ENCODE peak calls at places on chromosomes 5 and 9, in ten cellular contexts. One of them, this sample, is unnamed.

GRCh38 chr5:42500003-42500599 is 76.9 kb downstream of the GHR start:
- DNase-seq in AG04449: no peak
- DNase-seq in frontal cortex: no peak
- DNase-seq in chondrocyte: no peak
- DNase-seq in iris pigment epithelial cell: no peak
- DNase-seq in WTC11: no peak
- DNase-seq in left colon: no peak
- DNase-seq in SW480: no peak
- DNase-seq in left cardiac atrium: no peak
- DNase-seq in HFFc6: no peak
- DNase-seq in this sample: no peak

GRCh38 chr5:15234366-15234765 is 265.6 kb upstream of the FBXL7 start:
- DNase-seq in frontal cortex: no peak
- DNase-seq in left cardiac atrium: no peak
- DNase-seq in WTC11: no peak
- DNase-seq in iris pigment epithelial cell: peak; percentile 27
- DNase-seq in chondrocyte: no peak
- DNase-seq in AG04449: no peak
- DNase-seq in HFFc6: no peak
- DNase-seq in SW480: no peak
- DNase-seq in left colon: no peak
- DNase-seq in this sample: no peak

GRCh38 chr9:35748858-35749514 is at the start of the genes GBA2 and RGP1:
- DNase-seq in left colon: peak; percentile 91
- DNase-seq in SW480: peak; percentile 82
- DNase-seq in HFFc6: peak; percentile 52
- DNase-seq in iris pigment epithelial cell: peak; percentile 61
- DNase-seq in AG04449: no peak
- DNase-seq in left cardiac atrium: peak; percentile 89
- DNase-seq in WTC11: peak; percentile 83
- DNase-seq in chondrocyte: no peak
- DNase-seq in frontal cortex: peak; percentile 86
- DNase-seq in this sample: peak; percentile 84

GRCh38 chr9:92712767-92713166 is 42.8 kb upstream of the IPPK start:
- DNase-seq in left cardiac atrium: no peak
- DNase-seq in frontal cortex: no peak
- DNase-seq in iris pigment epithelial cell: no peak
- DNase-seq in left colon: peak; percentile 10
- DNase-seq in HFFc6: no peak
- DNase-seq in AG04449: no peak
- DNase-seq in chondrocyte: no peak
- DNase-seq in WTC11: no peak
- DNase-seq in SW480: no peak
- DNase-seq in this sample: no peak

GRCh38 chr5:175479125-175479881 is 943 bp downstream of the SFXN1 start:
- DNase-seq in chondrocyte: no peak
- DNase-seq in left colon: peak; percentile 65
- DNase-seq in WTC11: no peak
- DNase-seq in AG04449: no peak
- DNase-seq in left cardiac atrium: no peak
- DNase-seq in frontal cortex: no peak
- DNase-seq in SW480: peak; percentile 4
- DNase-seq in iris pigment epithelial cell: no peak
- DNase-seq in HFFc6: no peak
- DNase-seq in this sample: no peak

GRCh38 chr5:143842920-143843319 is 31.0 kb downstream of the HMHB1 start:
- DNase-seq in left cardiac atrium: no peak
- DNase-seq in WTC11: no peak
- DNase-seq in AG04449: no peak
- DNase-seq in HFFc6: peak; percentile 24
- DNase-seq in SW480: no peak
- DNase-seq in frontal cortex: no peak
- DNase-seq in chondrocyte: no peak
- DNase-seq in left colon: no peak
- DNase-seq in iris pigment epithelial cell: no peak
- DNase-seq in this sample: no peak

GRCh38 chr5:170478306-170478705 is 25.5 kb upstream of the KCNIP1 start:
- DNase-seq in left cardiac atrium: no peak
- DNase-seq in iris pigment epithelial cell: no peak
- DNase-seq in WTC11: no peak
- DNase-seq in SW480: no peak
- DNase-seq in chondrocyte: no peak
- DNase-seq in left colon: no peak
- DNase-seq in AG04449: no peak
- DNase-seq in HFFc6: no peak
- DNase-seq in frontal cortex: no peak
- DNase-seq in this sample: no peak

GRCh38 chr9:94681508-94681907 is 42.2 kb upstream of the FBP1 start:
- DNase-seq in left cardiac atrium: peak; percentile 84
- DNase-seq in left colon: peak; percentile 60
- DNase-seq in HFFc6: peak; percentile 70
- DNase-seq in WTC11: peak; percentile 68
- DNase-seq in AG04449: no peak
- DNase-seq in chondrocyte: no peak
- DNase-seq in SW480: peak; percentile 70
- DNase-seq in iris pigment epithelial cell: peak; percentile 75
- DNase-seq in frontal cortex: peak; percentile 63
- DNase-seq in this sample: peak; percentile 76

GRCh38 chr5:151094054-151094858 is 13.4 kb upstream of the TNIP1 start:
- DNase-seq in SW480: no peak
- DNase-seq in left cardiac atrium: no peak
- DNase-seq in HFFc6: no peak
- DNase-seq in left colon: peak; percentile 76
- DNase-seq in chondrocyte: no peak
- DNase-seq in AG04449: no peak
- DNase-seq in frontal cortex: no peak
- DNase-seq in WTC11: no peak
- DNase-seq in iris pigment epithelial cell: peak; percentile 49
- DNase-seq in this sample: no peak

GRCh38 chr9:98034593-98035546 is 21.7 kb upstream of the NANS start:
- DNase-seq in WTC11: peak; percentile 93
- DNase-seq in AG04449: no peak
- DNase-seq in frontal cortex: peak; percentile 73
- DNase-seq in SW480: peak; percentile 40
- DNase-seq in left cardiac atrium: peak; percentile 89
- DNase-seq in iris pigment epithelial cell: peak; percentile 80
- DNase-seq in HFFc6: peak; percentile 53
- DNase-seq in left colon: peak; percentile 77
- DNase-seq in chondrocyte: no peak
- DNase-seq in this sample: peak; percentile 86

GRCh38 chr9:22214497-22215031 is 205.5 kb upstream of the CDKN2B start:
- DNase-seq in HFFc6: peak; percentile 57
- DNase-seq in SW480: no peak
- DNase-seq in left colon: no peak
- DNase-seq in iris pigment epithelial cell: peak; percentile 95
- DNase-seq in frontal cortex: no peak
- DNase-seq in AG04449: no peak
- DNase-seq in left cardiac atrium: no peak
- DNase-seq in WTC11: no peak
- DNase-seq in chondrocyte: no peak
- DNase-seq in this sample: no peak

GRCh38 chr9:99109522-99109921 is 4.6 kb downstream of the TGFBR1 start:
- DNase-seq in left cardiac atrium: no peak
- DNase-seq in WTC11: no peak
- DNase-seq in left colon: no peak
- DNase-seq in chondrocyte: no peak
- DNase-seq in HFFc6: no peak
- DNase-seq in SW480: no peak
- DNase-seq in AG04449: no peak
- DNase-seq in frontal cortex: no peak
- DNase-seq in iris pigment epithelial cell: peak; percentile 73
- DNase-seq in this sample: no peak

GRCh38 chr5:141680751-141681201 is 1.3 kb downstream of the ARAP3 start:
- DNase-seq in SW480: peak; percentile 66
- DNase-seq in left colon: no peak
- DNase-seq in HFFc6: no peak
- DNase-seq in WTC11: peak; percentile 78
- DNase-seq in AG04449: no peak
- DNase-seq in left cardiac atrium: peak; percentile 86
- DNase-seq in chondrocyte: no peak
- DNase-seq in iris pigment epithelial cell: peak; percentile 38
- DNase-seq in frontal cortex: no peak
- DNase-seq in this sample: no peak

This sample was measured in lung.